ENCODE peak calls at places on chromosome X, in seven cellular contexts. M, O, U, Y, S, F and R are unnamed samples.
A peak's percentile ranks its signal among the peaks of the same experiment; 100 is the strongest.

GRCh38 chrX:153416781-153417180 is 5.5 kb downstream of the ZFP92 start:
- DNase-seq in S (no peak), F (no peak), Y (no peak), U (no peak), M (no peak), O (no peak), R (no peak)

GRCh38 chrX:97021680-97022079 is 138.0 kb downstream of the RPA4 start:
- DNase-seq in M (no peak), O (no peak), U (no peak), S (peak; percentile 49), F (no peak), Y (no peak), R (peak; percentile 41)

GRCh38 chrX:267771-268261 is 13.4 kb upstream of the PLCXD1 start:
- DNase-seq in M (peak; percentile 58), F (peak; percentile 10), S (no peak), O (no peak), U (no peak), Y (peak; percentile 44), R (no peak)

GRCh38 chrX:69082753-69083150 is 82.5 kb downstream of the PJA1 start:
- DNase-seq in O (no peak), S (no peak), U (no peak), F (no peak), Y (no peak), M (no peak), R (no peak)

GRCh38 chrX:153592966-153593688 is 5.8 kb downstream of the CCNQ start:
- DNase-seq in M (no peak), S (no peak), F (peak; percentile 69), O (no peak), U (no peak), Y (peak; percentile 27), R (no peak)

GRCh38 chrX:134240209-134240608 is 3.2 kb downstream of the CCDC160 start:
- DNase-seq in M (no peak), U (no peak), F (no peak), Y (no peak), O (no peak), S (no peak), R (no peak)

GRCh38 chrX:76279007-76279406 is 106.1 kb downstream of the PBDC1 start:
- DNase-seq in Y (no peak), S (peak; percentile 47), U (peak; percentile 11), F (peak; percentile 13), O (peak; percentile 51), M (no peak), R (peak; percentile 59)

GRCh38 chrX:27735914-27736313 is 71.9 kb upstream of the MAGEB10 start:
- DNase-seq in M (no peak), S (no peak), F (no peak), U (no peak), Y (no peak), O (no peak), R (no peak)

GRCh38 chrX:18146954-18147353 is 73.7 kb downstream of the BEND2 start:
- DNase-seq in O (peak; percentile 14), Y (no peak), M (no peak), S (peak; percentile 13), U (no peak), F (no peak), R (peak; percentile 1)

GRCh38 chrX:128769511-128769910 is 717.3 kb upstream of the ACTRT1 start:
- DNase-seq in O (no peak), S (no peak), F (no peak), Y (no peak), U (no peak), M (no peak), R (no peak)

GRCh38 chrX:38347136-38347535 is 5.3 kb upstream of the OTC start:
- DNase-seq in U (no peak), F (no peak), S (peak; percentile 52), Y (no peak), M (no peak), O (peak; percentile 86), R (peak; percentile 82)

GRCh38 chrX:46686003-46686645 is 72.8 kb downstream of the SLC9A7 start:
- DNase-seq in U (no peak), F (no peak), Y (no peak), S (peak; percentile 41), O (peak; percentile 53), M (no peak), R (peak; percentile 65)

GRCh38 chrX:1140236-1140681 is 72.2 kb downstream of the CRLF2 start:
- DNase-seq in O (no peak), F (no peak), U (no peak), M (peak; percentile 47), S (no peak), Y (no peak), R (no peak)

GRCh38 chrX:136816970-136817369 is 36.2 kb upstream of the ARHGEF6 start:
- DNase-seq in Y (no peak), U (no peak), O (no peak), S (peak; percentile 47), F (no peak), M (no peak), R (peak; percentile 59)

GRCh38 chrX:15382809-15383208 is 1.4 kb downstream of the VEGFD start:
- DNase-seq in Y (no peak), S (no peak), M (no peak), O (peak; percentile 2), U (no peak), F (no peak), R (no peak)

GRCh38 chrX:66633541-66633940 is 5.3 kb downstream of the EDA2R start:
- DNase-seq in U (no peak), S (peak; percentile 76), F (no peak), Y (no peak), O (no peak), M (no peak), R (peak; percentile 61)

GRCh38 chrX:9676738-9677097 is 88.9 kb downstream of the GPR143 start:
- DNase-seq in M (no peak), Y (no peak), U (no peak), O (no peak), S (no peak), F (no peak), R (no peak)

GRCh38 chrX:46865281-46865680 is 28.4 kb downstream of the RP2 start:
- DNase-seq in Y (no peak), M (no peak), O (peak; percentile 2), S (peak; percentile 77), F (no peak), U (no peak), R (peak; percentile 45)

GRCh38 chrX:96424007-96424406 is 260.6 kb upstream of the DIAPH2 start:
- DNase-seq in U (no peak), O (peak; percentile 74), Y (no peak), F (no peak), S (no peak), M (no peak), R (peak; percentile 63)

GRCh38 chrX:78573630-78574029 is 85.5 kb downstream of the RTL3 start:
- DNase-seq in U (no peak), S (no peak), F (no peak), O (no peak), Y (no peak), M (no peak), R (no peak)

GRCh38 chrX:40149286-40150175 is 51.8 kb upstream of the BCOR start:
- DNase-seq in U (no peak), M (no peak), O (no peak), F (no peak), Y (no peak), S (no peak), R (no peak)

GRCh38 chrX:618761-619450 is 11.7 kb upstream of the SHOX start:
- DNase-seq in S (no peak), M (no peak), U (no peak), F (no peak), Y (no peak), O (no peak), R (no peak)

GRCh38 chrX:51641421-51642021 is 22.8 kb upstream of the CENPVL3 start:
- DNase-seq in O (peak; percentile 47), U (no peak), S (peak; percentile 60), M (no peak), Y (no peak), F (no peak), R (peak; percentile 65)

GRCh38 chrX:48617542-48618340 is 20.4 kb downstream of the WDR13 start:
- DNase-seq in M (no peak), O (peak; percentile 41), Y (no peak), U (no peak), F (no peak), S (no peak), R (peak; percentile 56)

GRCh38 chrX:134478374-134478773 is 18.4 kb downstream of the HPRT1 start:
- DNase-seq in M (no peak), F (no peak), U (no peak), Y (no peak), O (no peak), S (no peak), R (no peak)

GRCh38 chrX:102934624-102935023 is 2.4 kb upstream of the RAB40AL start:
- DNase-seq in U (no peak), Y (no peak), M (no peak), F (no peak), S (peak; percentile 4), O (peak; percentile 58), R (peak; percentile 51)

GRCh38 chrX:56803849-56804681 is 75.0 kb downstream of the NBDY start:
- DNase-seq in O (no peak), Y (no peak), F (no peak), U (no peak), S (no peak), M (no peak), R (no peak)
- H3K4me3 ChIP-seq in O (no peak overlapping the region), Y (no peak overlapping the region), F (no peak overlapping the region), U (no peak overlapping the region), S (no peak overlapping the region), M (no peak overlapping the region), R (no peak overlapping the region)

GRCh38 chrX:11264925-11265324 is 28.3 kb upstream of the AMELX start:
- DNase-seq in Y (no peak), U (peak; percentile 2), O (no peak), M (no peak), F (no peak), S (no peak), R (no peak)
- TF ChIP-seq CTCF in Y (no peak), U (no peak), O (no peak), M (no peak), F (no peak), S (no peak), R (no peak)

DNA sequence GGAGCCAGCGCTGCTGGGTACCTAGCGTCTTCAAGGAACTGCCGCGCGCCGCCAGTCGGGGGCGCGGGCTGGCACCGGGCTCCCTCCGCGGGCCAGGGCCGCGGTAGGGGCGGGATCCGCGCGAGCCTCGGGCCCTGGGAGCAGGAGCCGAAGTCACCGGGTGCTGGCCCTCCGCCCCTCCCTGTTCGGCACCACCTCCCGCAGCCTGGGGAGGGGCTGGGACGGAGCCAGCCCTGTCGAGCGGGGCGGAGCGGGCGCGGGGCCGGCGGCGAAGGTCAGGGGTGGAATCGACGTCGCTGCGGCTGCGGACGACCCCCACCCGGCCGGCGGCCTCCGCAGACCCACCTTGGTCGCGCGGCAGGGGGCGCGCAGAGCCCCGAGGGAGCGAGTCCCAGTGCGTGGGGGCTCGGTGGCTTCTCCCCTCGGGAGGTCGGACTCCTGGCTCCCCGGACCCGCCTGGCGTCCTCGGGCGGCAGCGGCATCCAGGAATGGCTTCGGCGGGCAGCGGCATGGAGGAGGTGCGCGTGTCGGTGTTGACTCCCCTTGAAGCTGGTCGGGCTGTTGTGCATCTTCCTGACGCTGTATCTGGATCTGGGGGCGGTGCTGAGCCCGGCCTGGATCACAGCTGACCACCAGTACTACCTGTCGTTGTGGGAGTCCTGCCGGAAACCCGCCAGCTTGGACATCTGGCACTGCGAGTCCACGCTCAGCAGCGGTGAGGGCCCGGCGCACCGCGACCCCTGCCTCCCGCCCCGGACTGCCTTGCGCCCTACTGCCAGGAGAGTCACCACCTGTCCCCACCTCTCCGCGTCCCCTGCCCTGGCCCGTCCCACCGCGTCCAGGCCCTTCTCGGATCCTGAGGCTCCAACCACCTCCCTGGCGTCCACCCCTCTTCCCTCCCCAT is 50.5 kb upstream of the FAM47C start:
- DNase-seq in O (no peak), S (no peak), F (no peak), U (no peak), M (no peak), Y (peak; percentile 56), R (no peak)
- H3K4me3 ChIP-seq in O (no peak overlapping the region), S (no peak overlapping the region), F (peak overlapping the region; percentile 54), U (no peak overlapping the region), M (peak overlapping the region; percentile 38), Y (peak overlapping the region; percentile 32), R (peak overlapping the region; percentile 5)

GRCh38 chrX:123450217-123450616 is 266.1 kb downstream of the GRIA3 start:
- DNase-seq in Y (no peak), U (no peak), M (no peak), S (peak; percentile 1), F (no peak), O (peak; percentile 1), R (peak; percentile 28)
- TF ChIP-seq CTCF in Y (peak; percentile 20), U (peak; percentile 59), M (peak; percentile 29), S (peak; percentile 32), F (peak; percentile 46), O (peak; percentile 38), R (peak; percentile 37)